ENCODE peak calls at places on chromosomes 5 and 9, in five cellular contexts. W is A673; J is mesothelial cell of epicardium; A is neural progenitor cell; B is CD4-positive, alpha-beta T cell. H is an unnamed sample.

GRCh38 chr5:172695431-172696054 is 54.5 kb downstream of the NEURL1B start:
- DNase-seq in W (no peak), J (no peak), A (no peak), B (no peak), H (no peak)

GRCh38 chr5:97455996-97456395 is 272.9 kb upstream of the RIOK2 start:
- DNase-seq in W (no peak), J (no peak), A (no peak), B (no peak), H (no peak)

GRCh38 chr9:114412057-114412683 is 24.4 kb upstream of the AKNA start:
- DNase-seq in W (no peak), J (no peak), A (no peak), B (no peak), H (no peak)

GRCh38 chr5:19240150-19240549 is 747.9 kb downstream of the CDH18 start:
- DNase-seq in W (peak), J (no peak), A (no peak), B (no peak), H (peak)

GRCh38 chr5:94316916-94317838 is 301.2 kb downstream of the KIAA0825 start:
- DNase-seq in W (no peak), J (no peak), A (no peak), B (no peak), H (no peak)

GRCh38 chr5:180289433-180289832 is 2.5 kb downstream of the MAPK9 start:
- DNase-seq in W (no peak), J (no peak), A (no peak), B (no peak), H (no peak)

GRCh38 chr5:54709096-54709495 is 191.5 kb downstream of the SNX18 start:
- DNase-seq in W (no peak), J (no peak), A (no peak), B (no peak), H (no peak)

GRCh38 chr5:55855509-55855908 is 4.4 kb downstream of the IL31RA start:
- DNase-seq in W (peak), J (no peak), A (no peak), B (no peak), H (no peak)

GRCh38 chr5:123000731-123001130 is 35.8 kb downstream of the PPIC start:
- DNase-seq in W (no peak), J (no peak), A (no peak), B (no peak), H (no peak)

GRCh38 chr5:159901772-159902171 is 14.5 kb upstream of the ADRA1B start:
- DNase-seq in W (no peak), J (no peak), A (no peak), B (no peak), H (no peak)

H was measured in SK-N-MC.